ENCODE peak calls at places on chromosomes 4 and X, in four cellular contexts. U is K562, C is GM12878, H is HepG2. Z is an unnamed sample.

GRCh38 chr4:174521800-174522182 is 497 bp downstream of the HPGD start:
- DNase-seq in C (no peak), H (no peak), U (peak), Z (peak)

GRCh38 chr4:114758066-114758465 is 159.5 kb downstream of the UGT8 start:
- DNase-seq in C (no peak), H (no peak), U (no peak), Z (no peak)

GRCh38 chr4:70838972-70839536 is 636 bp downstream of the GRSF1 start:
- DNase-seq in U (peak), C (no peak), H (peak), Z (peak)

GRCh38 chrX:24577091-24577490 is 70.1 kb downstream of the PCYT1B start:
- DNase-seq in C (no peak), H (no peak), U (no peak), Z (no peak)

GRCh38 chr4:124883642-124884041 is 171.1 kb upstream of the ANKRD50 start:
- DNase-seq in C (no peak), U (no peak), H (no peak), Z (no peak)

GRCh38 chrX:40008841-40009461 is 88.8 kb downstream of the BCOR start:
- DNase-seq in U (no peak), H (no peak), C (no peak), Z (peak)

GRCh38 chrX:2387614-2388239 is 113.0 kb downstream of the DHRSX start:
- DNase-seq in U (peak), H (no peak), C (no peak), Z (no peak)

GRCh38 chr4:186068581-186069402 is at the start of gene TLR3:
- DNase-seq in H (no peak), U (no peak), C (no peak), Z (no peak)

GRCh38 chrX:72142094-72142843 is 10.6 kb upstream of the RTL5 start:
- DNase-seq in H (no peak), U (no peak), C (no peak), Z (no peak)

GRCh38 chrX:130028196-130028595 is 45.8 kb downstream of the BCORL1 start:
- DNase-seq in C (no peak), H (no peak), U (peak), Z (peak)

GRCh38 chr4:151808120-151808529 is 47.3 kb upstream of the GATB start:
- DNase-seq in C (no peak), U (no peak), H (no peak), Z (no peak)

GRCh38 chr4:83386931-83387897 is 52.6 kb upstream of the HPSE start:
- DNase-seq in C (no peak), H (no peak), U (no peak), Z (no peak)

GRCh38 chr4:184649971-184650855 is 675 bp downstream of the PRIMPOL start:
- DNase-seq in H (peak), U (peak), C (no peak), Z (no peak)

GRCh38 chrX:75603833-75604232 is 81.0 kb upstream of the ZDHHC15 start:
- DNase-seq in H (peak), U (peak), C (no peak), Z (no peak)

DNA sequence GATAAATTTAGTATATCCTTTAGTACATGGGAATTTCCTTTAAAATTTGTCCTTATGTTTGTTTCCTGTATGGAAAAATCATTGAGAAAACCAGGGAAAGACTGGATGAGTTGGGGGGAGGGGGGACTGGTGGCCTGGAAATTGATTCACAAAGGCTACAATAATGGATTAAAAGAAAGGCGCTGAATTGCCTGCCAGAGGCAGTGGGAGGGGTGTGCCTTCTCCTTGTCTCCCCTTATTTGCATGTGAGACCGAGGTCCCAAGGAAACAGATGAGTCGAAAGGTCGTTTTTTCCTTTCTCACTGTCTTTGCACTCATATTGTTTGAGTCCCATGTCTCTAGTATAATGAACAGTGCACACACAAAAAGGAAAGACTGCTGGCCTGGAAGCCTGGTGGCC is 86.5 kb upstream of the ZDHHC15 start:
- DNase-seq in C (no peak), U (no peak), H (no peak), Z (no peak)
- TF ChIP-seq TCF7 in C (no peak), U (no peak), H (no peak), Z (no peak)

DNA sequence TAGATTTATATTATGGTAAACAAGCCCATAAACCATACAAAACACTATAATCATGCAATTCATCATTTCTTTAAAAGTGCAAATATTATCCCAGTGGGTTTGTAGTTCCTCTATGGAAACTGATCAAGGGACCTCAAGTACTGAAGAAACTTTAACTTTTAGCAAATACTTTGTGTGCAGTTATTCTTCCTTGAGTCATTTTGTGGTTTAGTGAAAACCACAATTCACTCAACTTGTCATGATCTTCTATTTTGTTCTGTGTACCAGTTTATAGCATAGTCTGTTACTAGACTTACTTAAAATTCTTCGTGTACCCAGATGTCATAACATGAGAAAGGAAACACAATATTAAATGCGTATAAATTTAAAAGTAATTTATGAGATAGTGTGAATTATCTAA is 372.0 kb downstream of the ADGRL3 start:
- DNase-seq in H (no peak), U (no peak), C (no peak), Z (no peak)
- TF ChIP-seq TCF7 in H (no peak), U (no peak), C (no peak), Z (no peak)

GRCh38 chr4:94758141-94758699 is 465 bp downstream of the BMPR1B start:
- DNase-seq in C (no peak), H (no peak), U (no peak), Z (peak)
- TF ChIP-seq TCF7 in C (no peak), H (no peak), U (no peak), Z (peak)

GRCh38 chr4:48986654-48987164 is 634 bp downstream of the CWH43 start:
- DNase-seq in H (no peak), U (no peak), C (no peak), Z (no peak)

GRCh38 chr4:48989461-48990203 is 3.6 kb downstream of the CWH43 start:
- DNase-seq in C (no peak), H (no peak), U (no peak), Z (no peak)

GRCh38 chr4:48991357-48991756 is 5.3 kb downstream of the CWH43 start:
- DNase-seq in U (no peak), C (no peak), H (no peak), Z (no peak)

GRCh38 chr4:48985602-48985975 is 486 bp upstream of the CWH43 start:
- DNase-seq in U (no peak), C (no peak), H (no peak), Z (no peak)

DNA sequence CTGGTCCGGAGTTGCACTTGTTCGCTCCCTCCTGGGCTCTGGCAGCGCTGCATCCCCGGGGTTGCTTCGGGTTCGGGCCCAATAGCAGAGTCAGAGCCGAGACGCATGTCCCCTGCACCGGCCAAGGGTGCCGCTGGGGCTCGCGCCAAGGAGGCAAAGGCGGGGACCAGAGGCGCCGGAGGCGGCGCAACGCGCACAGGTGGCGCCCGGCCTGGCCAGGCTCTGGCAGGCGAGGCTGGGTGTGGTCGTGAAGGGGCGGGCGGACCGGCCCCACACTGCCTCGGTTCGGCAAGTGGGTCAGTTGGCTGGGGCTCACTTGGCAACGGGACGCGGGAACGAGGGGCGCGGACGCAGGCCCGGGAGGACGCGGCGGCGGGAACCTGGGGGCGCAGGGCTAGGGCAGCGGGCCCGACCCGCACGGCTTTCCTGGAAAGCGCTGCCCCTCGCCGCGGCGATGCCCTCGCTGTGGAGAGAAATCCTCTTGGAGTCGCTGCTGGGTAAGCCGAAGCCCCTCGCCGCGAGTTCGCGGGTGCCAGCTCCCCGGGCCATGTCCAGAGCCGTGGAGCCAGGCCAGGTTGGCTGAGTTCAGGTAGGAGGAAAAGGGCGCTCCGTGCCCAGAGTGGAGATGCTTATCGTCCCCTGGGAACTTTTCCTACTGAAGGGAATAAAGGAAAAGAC is at the start of gene CWH43:
- DNase-seq in C (no peak), H (no peak), U (no peak), Z (peak)
- TF ChIP-seq TCF7 in C (no peak), H (no peak), U (no peak), Z (no peak)

DNA sequence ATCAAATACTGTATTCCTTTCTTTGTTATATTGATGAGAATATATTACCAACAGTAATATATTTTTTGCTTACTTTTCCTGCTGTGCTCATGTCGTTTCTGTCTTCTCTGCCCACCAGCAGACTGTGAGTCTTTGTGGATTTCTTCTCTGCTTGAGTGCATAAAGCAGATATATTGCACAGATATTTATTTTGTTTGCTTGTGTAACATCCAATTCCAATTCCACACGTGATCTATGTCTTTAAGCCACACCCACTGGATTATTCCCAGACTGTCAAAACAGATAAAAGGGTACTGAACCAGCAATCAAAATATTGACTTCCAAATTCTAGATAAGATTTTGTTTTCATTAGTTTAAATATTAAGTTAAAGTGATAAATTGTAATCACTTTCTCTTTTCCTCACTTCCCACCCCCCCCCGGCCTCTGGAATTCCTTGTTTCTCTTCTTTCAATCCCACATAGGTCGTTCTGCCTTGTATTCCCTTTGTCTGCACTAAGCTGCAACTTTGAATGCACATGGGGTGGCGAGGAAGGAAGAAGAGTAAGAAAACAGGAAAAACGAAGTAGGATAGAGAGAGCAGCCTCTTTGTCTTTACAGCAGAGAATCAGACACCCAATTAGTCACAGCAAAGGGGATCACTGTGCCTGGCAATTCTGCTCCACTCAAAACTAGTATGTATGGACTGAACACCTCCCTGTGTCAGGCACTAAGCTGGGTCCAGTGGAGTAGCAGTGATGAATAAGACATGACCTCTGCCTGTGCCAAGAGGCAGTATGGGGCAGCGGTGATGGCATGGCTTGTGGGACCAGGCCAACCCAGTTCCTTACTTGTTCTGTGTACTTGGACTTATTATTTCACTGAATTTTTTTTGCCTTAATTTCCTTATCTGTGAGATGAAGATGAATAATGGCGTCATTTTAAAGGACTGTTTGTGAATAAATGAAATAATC is at the start of gene ADH1B:
- DNase-seq in U (no peak), H (no peak), C (no peak), Z (no peak)
- TF ChIP-seq TCF7 in U (no peak), H (no peak), C (no peak), Z (no peak)

GRCh38 chr4:40251366-40251765 is 54.5 kb downstream of the RHOH start:
- DNase-seq in C (no peak), H (no peak), U (no peak), Z (no peak)
- TF ChIP-seq TCF7 in C (no peak), H (no peak), U (no peak), Z (no peak)

GRCh38 chr4:130077275-130077674 is 981.3 kb downstream of the C4orf33 start:
- DNase-seq in C (no peak), U (no peak), H (no peak), Z (no peak)
- TF ChIP-seq TCF7 in C (no peak), U (no peak), H (no peak), Z (no peak)

DNA sequence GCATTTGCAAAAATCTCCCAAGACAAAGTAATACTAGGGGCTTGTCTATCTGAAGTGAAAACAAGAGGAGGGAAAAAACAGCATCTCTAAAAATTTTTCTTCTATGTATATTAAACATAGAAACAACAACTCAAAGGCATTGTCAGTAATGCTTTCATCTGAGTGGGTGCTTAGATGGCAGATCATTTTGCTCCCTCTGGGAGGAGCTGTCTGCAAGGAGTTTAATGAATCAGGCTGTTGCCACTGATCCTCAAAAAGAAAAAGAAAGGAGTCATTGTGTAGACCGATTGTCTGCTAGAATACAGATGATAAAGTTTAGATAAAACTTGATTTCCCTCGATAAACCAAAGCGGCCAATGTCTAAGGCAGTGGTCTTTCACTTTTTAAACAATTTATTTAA is 49.7 kb upstream of the KLHL8 start:
- DNase-seq in H (peak), U (peak), C (no peak), Z (peak)
- TF ChIP-seq TCF7 in H (no peak), U (no peak), C (no peak), Z (no peak)

DNA sequence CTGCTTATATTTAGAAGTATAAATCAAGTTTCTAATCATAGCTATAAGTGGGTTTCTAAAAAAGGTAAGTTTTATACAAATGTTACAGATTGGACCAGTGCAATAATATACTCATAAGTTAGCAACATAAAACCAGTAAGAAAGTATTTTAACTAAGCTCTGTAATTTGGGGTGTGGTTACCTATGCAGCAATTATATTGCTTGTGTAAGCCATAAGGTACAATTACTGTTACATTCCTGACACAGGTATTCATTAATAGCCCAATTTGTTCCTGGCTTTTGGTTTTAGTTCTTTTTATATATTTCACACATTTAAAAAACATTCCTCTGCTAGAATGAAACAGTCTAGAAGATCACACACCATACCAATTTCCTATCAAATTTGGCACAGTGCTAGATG is 115.1 kb downstream of the FRYL start:
- DNase-seq in H (no peak), C (no peak), U (no peak), Z (no peak)
- TF ChIP-seq TCF7 in H (no peak), C (no peak), U (no peak), Z (no peak)

Z was measured in WTC11.